ENCODE peak calls at places on chromosomes 4 and X, in ten cellular contexts. L, Z, U, W, G, V, A, Q, R and I are unnamed samples.

GRCh38 chrX:130770615-130771014 is 132.4 kb downstream of the ENOX2 start:
- DNase-seq in L (no peak), R (peak; percentile 47), G (no peak), U (no peak), A (no peak), Z (peak; percentile 74), Q (no peak), V (peak; percentile 88), W (peak; percentile 80), I (no peak)

GRCh38 chr4:47852121-47852520 is 14.3 kb upstream of the CORIN start:
- DNase-seq in Z (peak; percentile 93), Q (no peak), V (peak; percentile 90), W (no peak), G (no peak), L (no peak), U (no peak), A (no peak), R (peak; percentile 65), I (no peak)

GRCh38 chr4:162265802-162266201 is 102.0 kb upstream of the FSTL5 start:
- DNase-seq in U (no peak), A (no peak), V (no peak), W (no peak), R (no peak), Z (no peak), G (no peak), Q (no peak), L (no peak), I (no peak)

GRCh38 chr4:82939414-82939813 is 38.9 kb downstream of the THAP9 start:
- DNase-seq in G (no peak), Z (no peak), A (no peak), V (no peak), W (no peak), Q (no peak), L (no peak), R (no peak), U (no peak), I (no peak)

GRCh38 chr4:7837597-7838135 is 102.0 kb downstream of the AFAP1 start:
- DNase-seq in V (no peak), L (no peak), W (no peak), R (no peak), A (no peak), U (no peak), G (no peak), Q (no peak), Z (no peak), I (no peak)

GRCh38 chrX:102808336-102808735 is 87.8 kb downstream of the GPRASP3 start:
- DNase-seq in V (peak; percentile 34), Z (peak; percentile 51), U (no peak), W (peak; percentile 5), G (no peak), L (no peak), Q (no peak), R (no peak), A (no peak), I (no peak)

GRCh38 chr4:128159967-128160366 is 98.9 kb downstream of the LARP1B start:
- DNase-seq in R (peak; percentile 30), L (no peak), W (peak; percentile 57), U (no peak), Q (no peak), V (peak; percentile 63), G (no peak), A (no peak), Z (peak; percentile 48), I (no peak)

GRCh38 chr4:19005211-19005610 is 983.7 kb upstream of the LCORL start:
- DNase-seq in A (no peak), W (no peak), G (no peak), U (no peak), V (peak; percentile 69), Q (no peak), R (no peak), Z (peak; percentile 1), L (no peak), I (no peak)

DNA sequence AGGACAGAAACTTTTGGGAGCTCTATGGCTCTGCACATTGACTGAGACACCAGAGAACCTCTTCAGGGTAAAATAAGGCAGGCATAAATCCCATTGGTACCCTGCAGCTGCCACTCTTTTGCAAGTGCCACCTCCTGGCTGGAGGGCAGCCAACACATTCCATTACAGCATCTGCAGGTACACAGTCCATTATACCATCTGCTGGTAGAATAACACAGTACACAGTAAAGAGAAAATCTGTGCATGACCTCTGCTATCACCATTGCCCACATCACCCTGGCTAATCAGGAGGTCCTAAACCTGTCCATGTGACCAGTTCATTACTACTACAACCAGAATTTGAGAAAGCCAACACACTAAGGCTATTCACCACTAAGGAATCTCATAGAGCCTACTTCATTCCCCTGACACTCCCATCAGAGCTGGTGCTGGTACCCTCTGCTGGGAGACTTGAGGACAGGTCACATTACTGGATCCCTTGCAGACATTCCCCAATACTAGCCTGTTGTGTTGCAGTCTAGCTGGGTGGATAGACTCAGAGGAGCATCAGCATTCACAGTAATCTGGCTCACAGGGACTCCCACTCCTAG is 176.2 kb upstream of the TACR3 start:
- DNase-seq in U (no peak), V (no peak), Z (no peak), G (no peak), A (no peak), Q (no peak), W (peak; percentile 15), L (no peak), R (no peak), I (no peak)
- TF ChIP-seq CTCF in U (no peak), V (no peak), Z (no peak), G (no peak), A (no peak), Q (no peak), W (no peak), L (no peak), R (no peak), I (no peak)

GRCh38 chr4:40721730-40722171 is 28.0 kb upstream of the NSUN7 start:
- DNase-seq in U (no peak), Q (no peak), R (no peak), A (peak; percentile 17), Z (no peak), G (no peak), V (peak; percentile 73), L (no peak), W (peak; percentile 78), I (no peak)

GRCh38 chr4:40720351-40720750 is 29.4 kb upstream of the NSUN7 start:
- DNase-seq in A (no peak), V (no peak), G (no peak), W (no peak), R (no peak), U (no peak), Q (no peak), L (no peak), Z (no peak), I (no peak)

GRCh38 chr4:40720931-40721330 is 28.8 kb upstream of the NSUN7 start:
- DNase-seq in R (no peak), A (no peak), W (no peak), L (no peak), V (no peak), Z (no peak), U (no peak), Q (no peak), G (no peak), I (no peak)

GRCh38 chr4:40718571-40718970 is 31.2 kb upstream of the NSUN7 start:
- DNase-seq in Z (no peak), A (no peak), R (no peak), Q (no peak), V (no peak), G (no peak), U (peak; percentile 66), L (no peak), W (no peak), I (no peak)

DNA sequence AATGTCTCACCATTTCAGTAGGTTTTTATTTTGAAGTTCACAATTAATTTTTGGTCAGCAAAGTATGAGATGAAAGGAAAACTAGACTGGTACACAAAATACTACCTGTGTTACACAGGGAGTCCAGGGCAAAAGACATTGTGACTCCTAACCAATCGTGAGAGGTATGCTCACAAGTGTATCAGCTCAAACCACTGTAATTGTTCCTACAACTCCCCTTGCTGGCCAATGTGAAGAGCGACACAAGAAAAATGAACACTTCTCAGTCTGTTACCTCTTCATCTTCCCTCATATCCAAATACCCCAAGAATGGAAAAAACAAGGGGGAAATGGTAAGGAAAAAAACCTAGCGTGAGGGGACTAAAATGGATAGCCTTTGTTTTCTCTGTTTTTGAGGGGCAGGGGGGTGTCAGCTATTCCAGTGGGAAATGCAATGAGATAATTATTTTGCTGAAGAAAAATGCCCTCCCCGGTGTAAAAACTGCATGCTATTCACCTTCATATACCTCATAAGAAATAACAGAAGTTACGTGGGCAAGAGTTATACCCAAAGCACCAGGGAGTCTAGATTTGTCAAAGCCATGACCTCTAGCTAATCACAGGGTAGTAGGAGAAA is 30.6 kb upstream of the NSUN7 start:
- DNase-seq in L (no peak), W (peak; percentile 80), G (no peak), V (peak; percentile 66), A (peak; percentile 66), R (no peak), Z (peak; percentile 3), Q (peak; percentile 46), U (no peak), I (peak; percentile 68)
- TF ChIP-seq CTCF in L (peak; percentile 73), W (peak; percentile 82), G (no peak), V (peak; percentile 47), A (peak; percentile 71), R (peak; percentile 38), Z (peak; percentile 57), Q (peak; percentile 80), U (peak; percentile 66), I (peak; percentile 74)

DNA sequence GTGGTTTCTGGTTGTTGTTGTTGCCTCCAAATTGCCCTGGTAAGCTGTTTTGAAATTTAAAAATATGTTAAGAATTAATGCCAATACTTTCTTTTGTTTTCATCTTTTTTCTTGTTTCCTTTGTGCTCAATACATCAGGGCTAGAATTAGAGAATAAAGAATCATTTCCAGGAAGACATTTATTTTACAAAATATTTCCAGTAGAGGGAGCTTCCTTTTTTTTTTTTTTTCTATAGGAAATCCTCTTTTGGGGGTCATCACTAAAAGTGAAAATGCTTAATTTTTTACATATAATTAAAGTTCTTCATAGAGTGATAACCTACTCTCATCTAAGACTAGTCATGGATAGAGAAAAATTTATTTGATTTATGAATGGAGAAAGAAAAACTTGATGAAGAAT is 2.4 kb downstream of the GLRA3 start:
- DNase-seq in R (no peak), V (no peak), A (no peak), L (no peak), Z (no peak), U (no peak), G (no peak), W (no peak), Q (no peak), I (no peak)
- TF ChIP-seq CTCF in R (no peak), V (no peak), A (no peak), L (no peak), Z (no peak), U (no peak), G (no peak), W (no peak), Q (no peak), I (no peak)

GRCh38 chr4:157127571-157127970 is 51.6 kb downstream of the GLRB start:
- DNase-seq in W (no peak), Z (no peak), V (no peak), U (no peak), R (no peak), Q (no peak), L (no peak), A (no peak), G (no peak), I (no peak)

DNA sequence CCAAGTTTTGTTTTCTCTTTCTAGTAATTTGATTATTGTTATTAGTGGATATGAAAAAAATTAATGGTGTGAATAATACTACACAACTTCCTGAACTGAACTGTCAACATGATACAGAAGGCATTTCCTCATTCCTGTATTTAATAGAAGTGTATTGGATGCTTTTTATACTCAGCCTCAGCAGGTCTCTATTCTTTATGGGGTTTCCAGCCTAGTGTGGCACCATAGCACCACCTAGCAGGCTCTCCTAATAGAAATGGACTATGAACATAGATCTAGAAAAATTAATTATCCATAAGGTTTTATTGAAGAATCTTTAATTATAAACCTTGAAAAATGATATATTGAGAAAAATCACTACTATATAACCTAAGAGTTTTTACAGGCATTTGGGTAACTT is 52.4 kb downstream of the GLRB start:
- DNase-seq in Z (peak; percentile 40), U (no peak), G (peak; percentile 7), V (peak; percentile 54), Q (no peak), W (peak; percentile 67), A (no peak), L (no peak), R (peak; percentile 9), I (no peak)
- TF ChIP-seq CTCF in Z (peak; percentile 65), U (peak; percentile 35), G (no peak), V (peak; percentile 54), Q (peak; percentile 60), W (peak; percentile 65), A (no peak), L (no peak), R (peak; percentile 60), I (no peak)